ENCODE peak calls at places on chromosome 17, in six cellular contexts. One of them, this sample, is unnamed.

GRCh38 chr17:65561394-65562205 is at the start of gene AXIN2:
- DNase-seq in stomach: peak; percentile 94
- DNase-seq in left lung: peak; percentile 91
- DNase-seq in heart left ventricle: peak; percentile 91
- DNase-seq in PC-3: peak; percentile 93
- DNase-seq in mucosa of descending colon: peak; percentile 92
- DNase-seq in this sample: peak; percentile 97

GRCh38 chr17:33385713-33386112 is 92.6 kb upstream of the ASIC2 start:
- DNase-seq in stomach: no peak
- DNase-seq in left lung: no peak
- DNase-seq in heart left ventricle: no peak
- DNase-seq in PC-3: no peak
- DNase-seq in mucosa of descending colon: no peak
- DNase-seq in this sample: no peak

GRCh38 chr17:42889809-42890208 is 10.8 kb upstream of the G6PC1 start:
- DNase-seq in stomach: no peak
- DNase-seq in left lung: no peak
- DNase-seq in heart left ventricle: no peak
- DNase-seq in PC-3: no peak
- DNase-seq in mucosa of descending colon: no peak
- DNase-seq in this sample: no peak

GRCh38 chr17:62616993-62617893 is 10.2 kb upstream of the MRC2 start:
- DNase-seq in stomach: no peak
- DNase-seq in left lung: no peak
- DNase-seq in heart left ventricle: no peak
- DNase-seq in PC-3: no peak
- DNase-seq in mucosa of descending colon: no peak
- DNase-seq in this sample: no peak

GRCh38 chr17:58873926-58874325 is 118.3 kb downstream of the PPM1E start:
- DNase-seq in stomach: no peak
- DNase-seq in left lung: no peak
- DNase-seq in heart left ventricle: no peak
- DNase-seq in PC-3: no peak
- DNase-seq in mucosa of descending colon: no peak
- DNase-seq in this sample: no peak

GRCh38 chr17:50943575-50943933 is 77.4 kb upstream of the TOB1 start:
- DNase-seq in stomach: peak; percentile 58
- DNase-seq in left lung: peak; percentile 49
- DNase-seq in heart left ventricle: no peak
- DNase-seq in PC-3: no peak
- DNase-seq in mucosa of descending colon: no peak
- DNase-seq in this sample: peak; percentile 21

GRCh38 chr17:27824176-27824575 is 23.8 kb upstream of the NOS2 start:
- DNase-seq in stomach: no peak
- DNase-seq in left lung: no peak
- DNase-seq in heart left ventricle: no peak
- DNase-seq in PC-3: no peak
- DNase-seq in mucosa of descending colon: no peak
- DNase-seq in this sample: no peak

GRCh38 chr17:56499799-56500388 is 93.6 kb upstream of the NOG start:
- DNase-seq in stomach: no peak
- DNase-seq in left lung: no peak
- DNase-seq in heart left ventricle: no peak
- DNase-seq in PC-3: peak; percentile 73
- DNase-seq in mucosa of descending colon: no peak
- DNase-seq in this sample: no peak

GRCh38 chr17:38815576-38816193 is 9.4 kb downstream of the CWC25 start:
- DNase-seq in stomach: no peak
- DNase-seq in left lung: no peak
- DNase-seq in heart left ventricle: no peak
- DNase-seq in PC-3: peak; percentile 11
- DNase-seq in mucosa of descending colon: no peak
- DNase-seq in this sample: no peak

GRCh38 chr17:33234930-33235685 is 58.0 kb downstream of the ASIC2 start:
- DNase-seq in stomach: peak; percentile 38
- DNase-seq in left lung: no peak
- DNase-seq in heart left ventricle: peak; percentile 36
- DNase-seq in PC-3: peak; percentile 88
- DNase-seq in mucosa of descending colon: no peak
- DNase-seq in this sample: peak; percentile 61

GRCh38 chr17:79612468-79613194 is 1.8 kb upstream of the RBFOX3 start:
- DNase-seq in stomach: peak; percentile 31
- DNase-seq in left lung: no peak
- DNase-seq in heart left ventricle: no peak
- DNase-seq in PC-3: peak; percentile 79
- DNase-seq in mucosa of descending colon: no peak
- DNase-seq in this sample: no peak

DNA sequence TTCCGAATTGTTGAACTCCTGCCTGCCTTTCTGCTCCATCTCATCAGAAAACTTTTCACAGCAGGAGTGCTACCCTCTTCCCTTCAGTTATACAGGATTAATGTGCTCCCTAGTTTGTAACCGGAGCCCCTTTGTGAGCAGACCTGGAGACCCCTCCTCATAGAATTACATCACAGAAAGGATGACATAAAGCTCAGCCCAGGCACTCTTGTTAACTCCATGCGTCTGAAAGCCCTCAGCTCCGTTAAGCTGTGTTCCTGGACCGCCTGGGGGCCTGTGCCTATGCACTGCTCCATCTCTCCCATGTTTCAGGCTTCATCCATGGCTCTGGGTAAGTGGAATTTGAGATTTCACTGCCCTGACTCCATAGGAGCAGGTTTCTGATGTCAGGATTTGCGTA is 7.6 kb downstream of the WSCD1 start:
- DNase-seq in stomach: no peak
- DNase-seq in left lung: no peak
- DNase-seq in heart left ventricle: no peak
- DNase-seq in PC-3: no peak
- DNase-seq in mucosa of descending colon: no peak
- DNase-seq in this sample: no peak
- H3K36me3 ChIP-seq in stomach: no peaks in the 10 kb centered on the region
- H3K36me3 ChIP-seq in left lung: no peaks in the 10 kb centered on the region
- H3K36me3 ChIP-seq in heart left ventricle: no peaks in the 10 kb centered on the region
- H3K36me3 ChIP-seq in PC-3: peaks cover 7% of the 10 kb centered on the region
- H3K36me3 ChIP-seq in mucosa of descending colon: no peaks in the 10 kb centered on the region
- H3K36me3 ChIP-seq in this sample: no peaks in the 10 kb centered on the region

GRCh38 chr17:22268214-22268911 is 576.0 kb downstream of the KCNJ18 start:
- DNase-seq in stomach: peak; percentile 24
- DNase-seq in left lung: no peak
- DNase-seq in heart left ventricle: no peak
- DNase-seq in PC-3: no peak
- DNase-seq in mucosa of descending colon: no peak
- DNase-seq in this sample: no peak
- H3K9me3 ChIP-seq in stomach: peaks cover 10% of the 10 kb centered on the region
- H3K9me3 ChIP-seq in left lung: no peaks in the 10 kb centered on the region
- H3K9me3 ChIP-seq in heart left ventricle: no peaks in the 10 kb centered on the region
- H3K9me3 ChIP-seq in PC-3: peaks cover 6% of the 10 kb centered on the region
- H3K9me3 ChIP-seq in mucosa of descending colon: peaks cover 82% of the 10 kb centered on the region
- H3K9me3 ChIP-seq in this sample: no peaks in the 10 kb centered on the region

GRCh38 chr17:334974-335481 is 17.6 kb downstream of the RPH3AL start:
- DNase-seq in stomach: no peak
- DNase-seq in left lung: peak; percentile 64
- DNase-seq in heart left ventricle: peak; percentile 17
- DNase-seq in PC-3: no peak
- DNase-seq in mucosa of descending colon: peak; percentile 44
- DNase-seq in this sample: peak; percentile 67
- H3K4me1 ChIP-seq in stomach: peaks cover 75% of the 10 kb centered on the region
- H3K4me1 ChIP-seq in left lung: peaks cover 7% of the 10 kb centered on the region
- H3K4me1 ChIP-seq in heart left ventricle: peaks cover 31% of the 10 kb centered on the region
- H3K4me1 ChIP-seq in PC-3: no peaks in the 10 kb centered on the region
- H3K4me1 ChIP-seq in mucosa of descending colon: peaks cover 13% of the 10 kb centered on the region
- H3K4me1 ChIP-seq in this sample: peaks cover 24% of the 10 kb centered on the region

DNA sequence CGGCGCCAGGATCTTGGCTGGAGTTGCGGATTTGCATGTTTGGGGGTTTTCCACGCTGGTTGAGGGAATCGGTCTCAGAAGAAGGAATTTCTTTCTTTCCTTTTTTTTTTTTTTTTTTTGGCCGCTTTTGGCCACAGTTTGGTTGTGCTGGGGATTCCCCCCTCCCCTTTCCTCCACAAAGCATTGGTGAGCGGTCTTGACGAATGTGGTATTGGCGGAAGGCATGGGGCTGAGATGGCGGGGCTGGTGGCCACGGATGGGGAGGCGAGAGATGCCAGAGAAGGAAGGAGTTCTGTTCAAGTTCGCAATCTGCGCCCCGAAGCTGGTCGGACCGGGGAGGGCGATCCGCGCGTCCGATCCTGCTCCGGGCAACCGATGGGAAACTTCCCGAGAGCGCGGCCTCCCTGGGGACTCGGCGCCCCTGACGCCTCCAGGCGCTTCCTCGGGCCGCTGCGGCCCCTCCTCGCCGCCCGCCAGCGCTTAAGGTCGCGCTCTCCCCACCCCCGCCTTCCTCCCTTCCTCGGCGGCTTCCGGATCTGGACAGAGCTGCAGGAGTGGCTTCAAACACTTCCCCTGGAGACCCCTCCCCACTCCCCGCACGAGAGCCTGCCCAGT is 43.2 kb downstream of the RAI1 start:
- DNase-seq in stomach: no peak
- DNase-seq in left lung: no peak
- DNase-seq in heart left ventricle: peak; percentile 76
- DNase-seq in PC-3: no peak
- DNase-seq in mucosa of descending colon: no peak
- DNase-seq in this sample: no peak
- H3K36me3 ChIP-seq in stomach: no peaks in the 10 kb centered on the region
- H3K36me3 ChIP-seq in left lung: no peaks in the 10 kb centered on the region
- H3K36me3 ChIP-seq in heart left ventricle: no peaks in the 10 kb centered on the region
- H3K36me3 ChIP-seq in PC-3: peaks cover 5% of the 10 kb centered on the region
- H3K36me3 ChIP-seq in mucosa of descending colon: no peaks in the 10 kb centered on the region
- H3K36me3 ChIP-seq in this sample: no peaks in the 10 kb centered on the region

GRCh38 chr17:5183410-5183793 is 8.3 kb downstream of the ZNF594 start:
- DNase-seq in stomach: no peak
- DNase-seq in left lung: no peak
- DNase-seq in heart left ventricle: no peak
- DNase-seq in PC-3: no peak
- DNase-seq in mucosa of descending colon: no peak
- DNase-seq in this sample: no peak

GRCh38 chr17:5182597-5183409 is 8.9 kb downstream of the ZNF594 start:
- DNase-seq in stomach: no peak
- DNase-seq in left lung: no peak
- DNase-seq in heart left ventricle: no peak
- DNase-seq in PC-3: no peak
- DNase-seq in mucosa of descending colon: no peak
- DNase-seq in this sample: no peak

GRCh38 chr17:5181509-5182305 is 10.0 kb downstream of the ZNF594 start:
- DNase-seq in stomach: no peak
- DNase-seq in left lung: no peak
- DNase-seq in heart left ventricle: no peak
- DNase-seq in PC-3: no peak
- DNase-seq in mucosa of descending colon: no peak
- DNase-seq in this sample: no peak

GRCh38 chr17:5184284-5184683 is 7.4 kb downstream of the ZNF594 start:
- DNase-seq in stomach: no peak
- DNase-seq in left lung: no peak
- DNase-seq in heart left ventricle: no peak
- DNase-seq in PC-3: no peak
- DNase-seq in mucosa of descending colon: no peak
- DNase-seq in this sample: no peak

GRCh38 chr17:5179003-5179402 is 12.7 kb downstream of the ZNF594 start:
- DNase-seq in stomach: no peak
- DNase-seq in left lung: no peak
- DNase-seq in heart left ventricle: no peak
- DNase-seq in PC-3: no peak
- DNase-seq in mucosa of descending colon: no peak
- DNase-seq in this sample: no peak
- H3K9me3 ChIP-seq in stomach: peaks cover 83% of the 10 kb centered on the region
- H3K9me3 ChIP-seq in left lung: peaks cover 26% of the 10 kb centered on the region
- H3K9me3 ChIP-seq in heart left ventricle: peaks cover 29% of the 10 kb centered on the region
- H3K9me3 ChIP-seq in PC-3: peaks cover 30% of the 10 kb centered on the region
- H3K9me3 ChIP-seq in mucosa of descending colon: peaks cover 92% of the 10 kb centered on the region
- H3K9me3 ChIP-seq in this sample: no peaks in the 10 kb centered on the region

This sample was measured in pancreas.